ENCODE peak calls at places on chromosomes 6 and 20, in seven cellular contexts. L, B, V, C, M, O and F are unnamed samples. For H3K27me3 and H3K36me3, the result is how much of the 10 kb centered on the place peaks cover.

GRCh38 chr6:114288696-114289095 is 54.1 kb downstream of the HS3ST5 start:
- DNase-seq in L (no peak), B (no peak), V (no peak), C (no peak), M (no peak), O (no peak), F (no peak)

GRCh38 chr6:99276747-99277146 is 72.7 kb downstream of the FAXC start:
- DNase-seq in L (no peak), B (no peak), V (no peak), C (peak), M (no peak), O (no peak), F (no peak)

GRCh38 chr6:38495511-38495910 is 144.2 kb downstream of the BTBD9 start:
- DNase-seq in L (no peak), B (no peak), V (no peak), C (no peak), M (no peak), O (no peak), F (peak)

GRCh38 chr6:152461556-152461955 is 175.6 kb downstream of the SYNE1 start:
- DNase-seq in L (no peak), B (no peak), V (no peak), C (peak), M (no peak), O (peak), F (no peak)

GRCh38 chr6:11947569-11947968 is 64.5 kb upstream of the HIVEP1 start:
- DNase-seq in L (no peak), B (no peak), V (no peak), C (no peak), M (no peak), O (no peak), F (no peak)

GRCh38 chr20:33554914-33555420 is 65.1 kb downstream of the CBFA2T2 start:
- DNase-seq in L (no peak), B (peak), V (no peak), C (peak), M (peak), O (peak), F (peak)

GRCh38 chr20:50594231-50594590 is 84.0 kb downstream of the PTPN1 start:
- DNase-seq in L (no peak), B (no peak), V (no peak), C (no peak), M (no peak), O (no peak), F (no peak)

GRCh38 chr6:42818878-42819277 is 37.0 kb downstream of the BICRAL start:
- DNase-seq in L (no peak), B (no peak), V (no peak), C (no peak), M (no peak), O (no peak), F (no peak)

GRCh38 chr6:165181951-165182414 is 127.4 kb downstream of the C6orf118 start:
- DNase-seq in L (no peak), B (no peak), V (no peak), C (peak), M (no peak), O (no peak), F (no peak)

GRCh38 chr6:119428647-119429046 is 79.1 kb upstream of the MAN1A1 start:
- DNase-seq in L (no peak), B (no peak), V (no peak), C (peak), M (no peak), O (no peak), F (no peak)

GRCh38 chr20:55579802-55580201 is 425.5 kb downstream of the CBLN4 start:
- DNase-seq in L (no peak), B (no peak), V (no peak), C (no peak), M (no peak), O (no peak), F (no peak)

GRCh38 chr20:35307666-35308653 is 15.7 kb upstream of the FAM83C start:
- DNase-seq in L (peak), B (no peak), V (peak), C (peak), M (no peak), O (peak), F (no peak)

GRCh38 chr20:52012093-52012492 is 179.5 kb downstream of the ZFP64 start:
- DNase-seq in L (no peak), B (no peak), V (no peak), C (no peak), M (no peak), O (no peak), F (no peak)

GRCh38 chr6:129525055-129525454 is 184.9 kb downstream of the ARHGAP18 start:
- DNase-seq in L (no peak), B (no peak), V (no peak), C (peak), M (no peak), O (peak), F (no peak)

GRCh38 chr6:15897063-15897934 is 231.6 kb upstream of the MYLIP start:
- DNase-seq in L (no peak), B (no peak), V (no peak), C (peak), M (no peak), O (peak), F (no peak)

GRCh38 chr20:5073154-5074049 is 46.4 kb downstream of the PCNA start:
- DNase-seq in L (peak), B (no peak), V (peak), C (peak), M (no peak), O (peak), F (no peak)

GRCh38 chr6:91613481-91613880 is 1026.6 kb upstream of the MAP3K7 start:
- DNase-seq in L (no peak), B (no peak), V (no peak), C (no peak), M (no peak), O (no peak), F (no peak)

GRCh38 chr6:127483399-127484055 is 24.3 kb upstream of the KIAA0408 start:
- DNase-seq in L (no peak), B (no peak), V (no peak), C (peak), M (no peak), O (no peak), F (no peak)

GRCh38 chr6:132950556-132950955 is 136.2 kb downstream of the RPS12 start:
- DNase-seq in L (no peak), B (no peak), V (no peak), C (no peak), M (no peak), O (no peak), F (no peak)
- H3K27me3 ChIP-seq in L (under half), B (under half), V (under half), C (half or more), M (under half), O (under half), F (under half)

GRCh38 chr20:1441133-1441532 is 25.5 kb downstream of the NSFL1C start:
- DNase-seq in L (no peak), B (no peak), V (no peak), C (no peak), M (no peak), O (no peak), F (no peak)
- H3K36me3 ChIP-seq in L (half or more), B (under half), V (half or more), C (under half), M (under half), O (under half), F (under half)

DNA sequence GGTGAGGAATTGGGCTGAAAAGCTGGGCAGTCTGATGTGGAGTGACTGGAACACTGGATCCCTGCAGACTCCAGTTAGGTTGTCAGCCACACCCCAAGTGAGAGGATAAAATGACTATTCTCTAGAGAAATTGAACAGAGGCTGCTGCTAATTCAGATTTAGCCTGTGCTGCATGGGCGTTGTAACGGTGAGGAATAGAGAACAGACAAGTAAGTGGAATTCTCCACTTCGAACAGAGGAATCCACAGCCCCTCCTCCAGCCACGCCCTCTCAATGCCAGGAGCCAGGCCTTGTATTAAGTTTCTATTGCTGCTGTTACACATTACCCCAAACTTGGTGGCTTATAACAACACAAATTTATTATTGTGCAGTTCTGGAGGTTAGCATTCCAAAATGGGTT is 109.3 kb downstream of the CFAP61 start:
- DNase-seq in L (no peak), B (no peak), V (no peak), C (no peak), M (no peak), O (no peak), F (no peak)
- H3K27me3 ChIP-seq in L (under half), B (under half), V (under half), C (under half), M (under half), O (under half), F (under half)

DNA sequence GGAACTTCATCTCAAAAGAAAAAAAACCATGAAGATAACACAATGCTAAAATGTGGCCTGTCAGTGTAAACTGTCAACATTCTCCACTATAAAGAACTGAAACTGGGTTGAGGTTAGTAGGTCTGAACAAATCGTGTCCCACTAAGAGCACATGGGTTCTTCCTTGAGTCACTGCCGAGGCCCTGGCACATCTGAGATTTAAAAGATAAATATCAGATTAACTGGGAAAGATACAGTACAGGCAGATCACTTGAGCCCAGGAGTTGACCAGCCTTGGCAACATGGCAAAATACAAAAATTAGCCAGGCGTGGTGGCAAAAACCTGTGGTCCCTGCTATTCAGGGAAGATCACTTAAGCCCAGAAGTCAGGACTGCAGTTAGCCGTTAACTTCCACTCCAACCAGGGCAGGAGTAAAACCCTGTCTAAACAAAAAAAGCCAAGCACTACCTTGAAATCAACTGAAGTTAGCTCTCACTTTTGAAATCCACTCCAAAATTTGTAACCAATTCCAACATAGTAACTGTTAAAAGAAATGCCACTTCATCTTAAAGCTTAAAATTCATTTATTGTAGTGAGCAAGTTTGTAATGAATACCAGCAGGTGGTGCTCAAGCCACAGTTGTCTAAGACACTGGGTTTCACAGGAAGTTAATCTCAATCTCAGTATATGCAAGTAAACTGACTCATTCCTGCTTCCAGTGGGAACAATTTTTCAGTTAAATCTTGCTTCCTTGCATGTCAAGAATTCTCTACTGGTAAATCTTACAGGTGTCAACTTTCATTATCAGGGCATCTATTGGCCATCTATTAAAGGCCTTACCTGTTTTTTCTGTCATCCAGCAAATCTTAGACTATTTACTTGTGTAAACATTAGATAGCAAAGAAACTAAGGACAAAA is 5.4 kb downstream of the EEF1A1 start:
- DNase-seq in L (peak), B (peak), V (peak), C (peak), M (peak), O (peak), F (peak)
- H3K36me3 ChIP-seq in L (half or more), B (half or more), V (half or more), C (half or more), M (under half), O (under half), F (under half)

GRCh38 chr6:148509789-148510581 is 167.3 kb downstream of the SASH1 start:
- DNase-seq in L (no peak), B (no peak), V (peak), C (peak), M (no peak), O (peak), F (no peak)

GRCh38 chr6:148516116-148517016 is 173.7 kb downstream of the SASH1 start:
- DNase-seq in L (no peak), B (no peak), V (no peak), C (no peak), M (no peak), O (no peak), F (no peak)

GRCh38 chr6:148513145-148514071 is 170.8 kb downstream of the SASH1 start:
- DNase-seq in L (no peak), B (no peak), V (no peak), C (peak), M (no peak), O (peak), F (no peak)

GRCh38 chr6:148517518-148517917 is 174.9 kb downstream of the SASH1 start:
- DNase-seq in L (no peak), B (no peak), V (no peak), C (no peak), M (no peak), O (no peak), F (no peak)

DNA sequence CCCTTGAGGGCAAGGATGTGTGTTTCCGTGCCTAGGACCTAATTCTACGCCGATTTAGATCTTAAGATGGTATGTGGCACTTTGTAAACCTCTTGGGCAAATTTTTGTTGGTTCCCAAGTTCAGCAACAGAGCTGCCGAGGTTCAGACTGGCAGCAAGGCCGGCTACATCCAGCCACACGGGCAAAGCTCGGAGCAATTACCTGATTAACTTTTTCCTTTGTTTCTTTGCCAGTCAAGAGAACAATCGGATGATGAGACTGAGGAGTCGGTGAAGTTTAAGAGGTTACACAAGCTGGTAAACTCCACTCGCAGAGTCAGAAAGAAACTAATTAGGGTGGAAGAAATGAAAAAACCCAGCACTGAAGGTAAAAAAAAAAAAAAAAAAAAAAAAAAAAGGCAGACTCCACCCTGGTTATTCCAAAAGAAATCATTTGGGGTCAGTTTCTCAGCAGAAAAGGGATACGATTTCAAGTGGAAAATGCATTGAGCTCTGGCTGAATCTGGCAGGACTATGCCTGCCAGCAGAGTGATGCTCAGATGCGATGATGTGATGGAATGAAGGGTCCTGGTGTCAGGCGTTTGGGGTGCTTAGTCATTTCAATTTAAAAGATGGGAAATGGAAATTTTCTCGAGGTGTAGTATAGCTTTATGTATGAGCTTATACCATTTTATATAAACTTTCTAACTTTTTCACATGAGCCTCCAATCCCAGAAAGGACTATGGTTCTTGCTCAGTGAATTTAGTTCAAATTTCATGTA is 171.6 kb downstream of the SASH1 start:
- DNase-seq in L (no peak), B (no peak), V (no peak), C (peak), M (no peak), O (no peak), F (no peak)
- H3K27me3 ChIP-seq in L (under half), B (under half), V (under half), C (under half), M (under half), O (under half), F (under half)

GRCh38 chr20:32125511-32125910 is 16.0 kb downstream of the TM9SF4 start:
- DNase-seq in L (no peak), B (no peak), V (no peak), C (no peak), M (no peak), O (no peak), F (no peak)
- H3K36me3 ChIP-seq in L (under half), B (under half), V (under half), C (under half), M (under half), O (under half), F (under half)

DNA sequence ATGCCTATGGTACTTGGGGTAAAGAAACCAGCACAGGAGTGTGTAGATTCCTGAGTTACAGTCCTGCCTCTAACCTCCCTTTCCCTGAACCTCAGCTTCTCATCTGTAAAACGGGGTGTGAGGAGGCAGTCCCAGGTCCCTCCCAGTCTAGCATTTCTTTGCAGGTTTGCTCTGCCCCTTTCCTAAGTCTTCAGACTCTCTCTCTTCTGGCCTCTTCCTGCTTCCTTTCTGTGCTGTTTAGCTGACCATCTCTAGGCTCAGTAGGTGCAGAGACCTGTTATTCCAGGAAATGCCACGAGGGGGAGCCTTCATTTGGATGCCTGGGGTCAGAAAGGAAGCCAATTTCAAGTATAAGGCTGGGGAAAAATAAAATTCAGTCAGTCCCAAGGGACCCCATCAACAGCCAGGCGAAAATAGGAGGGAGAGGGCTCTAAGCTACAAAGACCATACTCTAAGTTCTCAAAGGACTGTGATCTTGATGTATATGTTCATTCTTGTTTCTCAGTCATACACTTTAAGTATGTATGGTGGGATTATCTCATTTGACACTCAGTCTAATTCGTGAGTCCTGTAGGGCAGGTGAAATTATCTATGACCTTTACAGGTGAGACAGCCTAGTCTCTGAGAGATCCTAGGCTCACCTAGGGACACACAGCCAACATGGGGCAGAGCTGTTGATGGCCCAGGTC is 89.1 kb downstream of the NCR2 start:
- DNase-seq in L (peak), B (peak), V (peak), C (peak), M (peak), O (peak), F (no peak)
- H3K27me3 ChIP-seq in L (under half), B (under half), V (under half), C (under half), M (under half), O (under half), F (under half)

GRCh38 chr6:37371158-37372083 is 17.6 kb downstream of the RNF8 start:
- DNase-seq in L (no peak), B (no peak), V (no peak), C (no peak), M (no peak), O (no peak), F (no peak)

GRCh38 chr6:37366910-37367309 is 13.1 kb downstream of the RNF8 start:
- DNase-seq in L (no peak), B (no peak), V (no peak), C (peak), M (no peak), O (no peak), F (no peak)

GRCh38 chr6:37367557-37367956 is 13.8 kb downstream of the RNF8 start:
- DNase-seq in L (no peak), B (no peak), V (no peak), C (no peak), M (no peak), O (no peak), F (no peak)

GRCh38 chr6:37369321-37370196 is 15.8 kb downstream of the RNF8 start:
- DNase-seq in L (no peak), B (no peak), V (no peak), C (peak), M (no peak), O (no peak), F (no peak)

GRCh38 chr6:37368961-37369320 is 15.2 kb downstream of the RNF8 start:
- DNase-seq in L (no peak), B (no peak), V (no peak), C (no peak), M (no peak), O (no peak), F (no peak)
- H3K36me3 ChIP-seq in L (under half), B (under half), V (under half), C (under half), M (under half), O (under half), F (under half)

GRCh38 chr6:28635547-28636158 is 110.0 kb downstream of the GPX5 start:
- DNase-seq in L (no peak), B (no peak), V (no peak), C (peak), M (no peak), O (no peak), F (no peak)
- H3K27me3 ChIP-seq in L (under half), B (under half), V (half or more), C (under half), M (under half), O (under half), F (under half)

GRCh38 chr6:35356391-35356790 is 14.0 kb downstream of the PPARD start:
- DNase-seq in L (no peak), B (no peak), V (no peak), C (no peak), M (no peak), O (no peak), F (no peak)

GRCh38 chr6:35352735-35353134 is 10.4 kb downstream of the PPARD start:
- DNase-seq in L (no peak), B (no peak), V (no peak), C (no peak), M (no peak), O (no peak), F (no peak)

GRCh38 chr6:35354361-35355135 is 12.2 kb downstream of the PPARD start:
- DNase-seq in L (no peak), B (no peak), V (peak), C (peak), M (no peak), O (peak), F (no peak)

GRCh38 chr6:35351422-35351821 is 9.1 kb downstream of the PPARD start:
- DNase-seq in L (no peak), B (no peak), V (no peak), C (no peak), M (no peak), O (no peak), F (no peak)
- H3K36me3 ChIP-seq in L (half or more), B (under half), V (half or more), C (half or more), M (under half), O (under half), F (under half)